ENCODE peak calls at places on chromosomes 3 and 15, in five cellular contexts. One of them, this sample, is unnamed.

GRCh38 chr15:29138260-29138659 is 131.4 kb downstream of the NSMCE3 start:
- DNase-seq in GM23338: no peak
- DNase-seq in Panc1: no peak
- DNase-seq in sigmoid colon: no peak
- DNase-seq in transverse colon: no peak
- DNase-seq in this sample: no peak

GRCh38 chr15:43509002-43509922 is 8.1 kb upstream of the MAP1A start:
- DNase-seq in transverse colon: no peak
- DNase-seq in GM23338: peak
- DNase-seq in sigmoid colon: peak
- DNase-seq in Panc1: no peak
- DNase-seq in this sample: no peak

GRCh38 chr15:58985443-58985842 is 2.0 kb upstream of the RNF111 start:
- DNase-seq in sigmoid colon: peak
- DNase-seq in Panc1: no peak
- DNase-seq in GM23338: peak
- DNase-seq in transverse colon: peak
- DNase-seq in this sample: no peak

GRCh38 chr3:186757686-186758220 is 25.6 kb upstream of the EIF4A2 start:
- DNase-seq in transverse colon: no peak
- DNase-seq in Panc1: no peak
- DNase-seq in sigmoid colon: no peak
- DNase-seq in GM23338: no peak
- DNase-seq in this sample: no peak

GRCh38 chr3:184176377-184177330 is 2.0 kb downstream of the AP2M1 start:
- DNase-seq in GM23338: peak
- DNase-seq in transverse colon: peak
- DNase-seq in Panc1: no peak
- DNase-seq in sigmoid colon: peak
- DNase-seq in this sample: peak

GRCh38 chr3:146131616-146132410 is 29.2 kb downstream of the PLOD2 start:
- DNase-seq in Panc1: no peak
- DNase-seq in transverse colon: no peak
- DNase-seq in GM23338: no peak
- DNase-seq in sigmoid colon: no peak
- DNase-seq in this sample: no peak

GRCh38 chr3:49412632-49413337 is 562 bp downstream of the TCTA start:
- DNase-seq in transverse colon: no peak
- DNase-seq in Panc1: no peak
- DNase-seq in sigmoid colon: no peak
- DNase-seq in GM23338: no peak
- DNase-seq in this sample: no peak

GRCh38 chr3:68809596-68809995 is 122.8 kb downstream of the TAFA4 start:
- DNase-seq in GM23338: no peak
- DNase-seq in transverse colon: no peak
- DNase-seq in Panc1: no peak
- DNase-seq in sigmoid colon: no peak
- DNase-seq in this sample: no peak

GRCh38 chr3:126014252-126014651 is 45.3 kb downstream of the ROPN1B start:
- DNase-seq in Panc1: no peak
- DNase-seq in sigmoid colon: peak
- DNase-seq in GM23338: no peak
- DNase-seq in transverse colon: no peak
- DNase-seq in this sample: no peak

GRCh38 chr3:37922721-37923575 is 61.3 kb downstream of the CTDSPL start:
- DNase-seq in Panc1: no peak
- DNase-seq in sigmoid colon: no peak
- DNase-seq in transverse colon: no peak
- DNase-seq in GM23338: no peak
- DNase-seq in this sample: peak

GRCh38 chr3:196969001-196969659 is 497 bp upstream of the PIGZ start:
- DNase-seq in transverse colon: peak
- DNase-seq in GM23338: peak
- DNase-seq in sigmoid colon: no peak
- DNase-seq in Panc1: no peak
- DNase-seq in this sample: no peak

GRCh38 chr3:169710619-169711018 is 47.1 kb upstream of the MECOM start:
- DNase-seq in Panc1: no peak
- DNase-seq in transverse colon: no peak
- DNase-seq in GM23338: no peak
- DNase-seq in sigmoid colon: no peak
- DNase-seq in this sample: no peak

GRCh38 chr3:21795152-21795837 is 44.3 kb upstream of the ZNF385D start:
- DNase-seq in sigmoid colon: no peak
- DNase-seq in Panc1: no peak
- DNase-seq in GM23338: no peak
- DNase-seq in transverse colon: no peak
- DNase-seq in this sample: peak

GRCh38 chr3:113312416-113312815 is 101.1 kb downstream of the BOC start:
- DNase-seq in sigmoid colon: no peak
- DNase-seq in GM23338: peak
- DNase-seq in Panc1: no peak
- DNase-seq in transverse colon: no peak
- DNase-seq in this sample: no peak

GRCh38 chr3:124034016-124034808 is 42.3 kb upstream of the ROPN1 start:
- DNase-seq in transverse colon: peak
- DNase-seq in Panc1: no peak
- DNase-seq in sigmoid colon: no peak
- DNase-seq in GM23338: peak
- DNase-seq in this sample: peak

GRCh38 chr15:39299506-39300267 is 281.2 kb upstream of the THBS1 start:
- DNase-seq in GM23338: no peak
- DNase-seq in transverse colon: no peak
- DNase-seq in sigmoid colon: no peak
- DNase-seq in Panc1: no peak
- DNase-seq in this sample: no peak

GRCh38 chr3:82791241-82791640 is 1029.8 kb upstream of the GBE1 start:
- DNase-seq in transverse colon: no peak
- DNase-seq in Panc1: no peak
- DNase-seq in GM23338: no peak
- DNase-seq in sigmoid colon: no peak
- DNase-seq in this sample: no peak

GRCh38 chr3:124557433-124558232 is 172.6 kb upstream of the UMPS start:
- DNase-seq in Panc1: no peak
- DNase-seq in sigmoid colon: no peak
- DNase-seq in GM23338: no peak
- DNase-seq in transverse colon: peak
- DNase-seq in this sample: no peak

GRCh38 chr3:188646592-188646991 is 492.6 kb downstream of the LPP start:
- DNase-seq in GM23338: no peak
- DNase-seq in Panc1: no peak
- DNase-seq in transverse colon: no peak
- DNase-seq in sigmoid colon: no peak
- DNase-seq in this sample: no peak

GRCh38 chr3:156792114-156792513 is 34.0 kb upstream of the LEKR1 start:
- DNase-seq in transverse colon: no peak
- DNase-seq in sigmoid colon: no peak
- DNase-seq in GM23338: no peak
- DNase-seq in Panc1: no peak
- DNase-seq in this sample: no peak

GRCh38 chr3:70726096-70726745 is 413.8 kb upstream of the MDFIC2 start:
- DNase-seq in GM23338: no peak
- DNase-seq in Panc1: no peak
- DNase-seq in sigmoid colon: no peak
- DNase-seq in transverse colon: no peak
- DNase-seq in this sample: no peak

GRCh38 chr3:18295171-18295920 is 129.8 kb downstream of the SATB1 start:
- DNase-seq in GM23338: peak
- DNase-seq in transverse colon: peak
- DNase-seq in sigmoid colon: no peak
- DNase-seq in Panc1: peak
- DNase-seq in this sample: no peak

GRCh38 chr3:185400340-185400667 is 37.4 kb downstream of the MAP3K13 start:
- DNase-seq in Panc1: no peak
- DNase-seq in transverse colon: no peak
- DNase-seq in sigmoid colon: no peak
- DNase-seq in GM23338: no peak
- DNase-seq in this sample: no peak

GRCh38 chr15:88440021-88440420 is 27.2 kb downstream of the MRPL46 start:
- DNase-seq in Panc1: no peak
- DNase-seq in transverse colon: no peak
- DNase-seq in GM23338: no peak
- DNase-seq in sigmoid colon: no peak
- DNase-seq in this sample: no peak

GRCh38 chr3:71311320-71312046 is 272.0 kb downstream of the FOXP1 start:
- DNase-seq in GM23338: no peak
- DNase-seq in transverse colon: no peak
- DNase-seq in Panc1: no peak
- DNase-seq in sigmoid colon: no peak
- DNase-seq in this sample: no peak

GRCh38 chr3:51535146-51536019 is 3.1 kb upstream of the RAD54L2 start:
- DNase-seq in Panc1: no peak
- DNase-seq in sigmoid colon: no peak
- DNase-seq in GM23338: no peak
- DNase-seq in transverse colon: no peak
- DNase-seq in this sample: no peak

GRCh38 chr3:13022348-13023250 is 50.6 kb downstream of the IQSEC1 start:
- DNase-seq in transverse colon: no peak
- DNase-seq in GM23338: peak
- DNase-seq in Panc1: no peak
- DNase-seq in sigmoid colon: peak
- DNase-seq in this sample: peak

GRCh38 chr3:128006471-128007424 is 45.5 kb upstream of the SEC61A1 start:
- DNase-seq in transverse colon: no peak
- DNase-seq in Panc1: no peak
- DNase-seq in GM23338: peak
- DNase-seq in sigmoid colon: peak
- DNase-seq in this sample: peak

GRCh38 chr3:188284455-188285212 is 130.7 kb downstream of the LPP start:
- DNase-seq in Panc1: no peak
- DNase-seq in GM23338: no peak
- DNase-seq in transverse colon: no peak
- DNase-seq in sigmoid colon: no peak
- DNase-seq in this sample: no peak

GRCh38 chr3:45612918-45613602 is 18.5 kb downstream of the LIMD1 start:
- DNase-seq in sigmoid colon: no peak
- DNase-seq in transverse colon: peak
- DNase-seq in GM23338: no peak
- DNase-seq in Panc1: no peak
- DNase-seq in this sample: no peak

GRCh38 chr3:45617430-45618080 is 23.0 kb downstream of the LIMD1 start:
- DNase-seq in GM23338: no peak
- DNase-seq in Panc1: no peak
- DNase-seq in transverse colon: no peak
- DNase-seq in sigmoid colon: no peak
- DNase-seq in this sample: no peak

GRCh38 chr3:45616158-45616557 is 21.6 kb downstream of the LIMD1 start:
- DNase-seq in Panc1: no peak
- DNase-seq in transverse colon: no peak
- DNase-seq in sigmoid colon: no peak
- DNase-seq in GM23338: no peak
- DNase-seq in this sample: no peak

GRCh38 chr3:45613781-45614180 is 19.2 kb downstream of the LIMD1 start:
- DNase-seq in GM23338: no peak
- DNase-seq in transverse colon: no peak
- DNase-seq in Panc1: no peak
- DNase-seq in sigmoid colon: no peak
- DNase-seq in this sample: no peak

DNA sequence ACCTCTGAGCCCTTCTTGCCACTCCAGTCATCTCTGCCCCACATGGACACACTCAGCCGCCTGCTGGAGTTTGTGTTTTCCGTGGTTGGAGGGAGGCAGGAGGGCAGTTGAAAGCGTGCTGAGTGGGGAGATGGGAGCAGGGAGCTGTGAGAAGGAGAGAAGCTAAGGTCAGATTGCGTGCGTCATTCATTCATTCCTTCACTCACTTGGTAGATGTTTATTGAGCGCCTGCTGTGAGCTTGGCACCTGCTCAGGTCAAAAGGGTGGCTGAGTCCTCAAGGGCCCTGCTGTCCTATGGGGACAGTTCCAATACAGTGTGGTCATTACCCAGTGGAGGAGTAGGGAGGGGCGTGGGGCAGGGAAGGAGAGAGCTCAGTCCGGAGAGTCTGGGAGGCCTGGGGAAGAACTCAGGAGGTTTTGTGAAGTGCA is 23.5 kb downstream of the LIMD1 start:
- DNase-seq in transverse colon: no peak
- DNase-seq in sigmoid colon: no peak
- DNase-seq in Panc1: no peak
- DNase-seq in GM23338: no peak
- DNase-seq in this sample: no peak
- H3K4me3 ChIP-seq in transverse colon: no peak
- H3K4me3 ChIP-seq in sigmoid colon: no peak
- H3K4me3 ChIP-seq in Panc1: no peak
- H3K4me3 ChIP-seq in GM23338: no peak
- H3K4me3 ChIP-seq in this sample: no peak

GRCh38 chr3:61820306-61820992 is 259.1 kb downstream of the PTPRG start:
- DNase-seq in sigmoid colon: no peak
- DNase-seq in GM23338: no peak
- DNase-seq in Panc1: no peak
- DNase-seq in transverse colon: no peak
- DNase-seq in this sample: no peak
- H3K4me3 ChIP-seq in sigmoid colon: no peak
- H3K4me3 ChIP-seq in GM23338: no peak
- H3K4me3 ChIP-seq in Panc1: no peak
- H3K4me3 ChIP-seq in transverse colon: no peak
- H3K4me3 ChIP-seq in this sample: no peak

DNA sequence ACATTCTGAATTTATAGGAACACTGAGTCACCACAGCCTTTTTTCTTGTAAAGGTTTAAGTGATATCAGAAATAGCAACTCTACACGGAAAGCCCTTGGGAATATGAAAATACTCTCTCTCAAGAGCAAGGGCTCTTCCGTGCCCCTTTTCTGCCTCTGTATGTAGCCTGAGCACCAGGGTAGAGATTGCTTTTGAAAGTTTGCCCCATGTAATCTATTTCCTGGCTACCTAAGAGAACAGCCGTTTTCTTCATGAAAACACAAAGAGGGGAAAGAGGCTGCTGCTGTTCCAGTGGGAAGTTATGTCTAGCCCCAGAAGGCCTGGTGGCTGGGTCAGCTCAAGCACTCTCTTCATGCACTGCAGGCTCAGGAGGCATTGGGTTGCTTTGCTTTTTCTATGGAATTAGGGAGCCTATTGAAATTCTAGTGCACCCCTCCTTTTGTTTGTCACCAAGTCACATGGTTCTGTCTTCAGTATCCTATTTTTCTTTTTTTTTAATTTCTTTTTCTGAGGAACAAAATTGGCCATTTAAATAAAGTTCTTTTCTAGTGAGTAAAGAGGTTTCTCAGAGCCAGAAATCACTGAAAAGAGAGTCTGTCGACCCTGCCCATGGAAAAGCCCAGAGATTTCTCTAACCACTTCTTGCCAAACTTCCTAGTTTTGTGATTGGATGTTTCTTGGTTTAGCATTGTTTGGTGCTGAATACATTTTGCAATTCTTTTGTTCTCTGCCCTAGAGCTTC is 39.5 kb downstream of the TIGIT start:
- DNase-seq in sigmoid colon: no peak
- DNase-seq in Panc1: no peak
- DNase-seq in GM23338: peak
- DNase-seq in transverse colon: no peak
- DNase-seq in this sample: no peak
- H3K4me3 ChIP-seq in sigmoid colon: no peak
- H3K4me3 ChIP-seq in Panc1: no peak
- H3K4me3 ChIP-seq in GM23338: peak
- H3K4me3 ChIP-seq in transverse colon: no peak
- H3K4me3 ChIP-seq in this sample: no peak

GRCh38 chr3:27713435-27713880 is 8.7 kb downstream of the EOMES start:
- DNase-seq in Panc1: no peak
- DNase-seq in transverse colon: no peak
- DNase-seq in GM23338: peak
- DNase-seq in sigmoid colon: no peak
- DNase-seq in this sample: no peak
- H3K4me3 ChIP-seq in Panc1: no peak
- H3K4me3 ChIP-seq in transverse colon: peak
- H3K4me3 ChIP-seq in GM23338: peak
- H3K4me3 ChIP-seq in sigmoid colon: peak
- H3K4me3 ChIP-seq in this sample: peak